ENCODE peak calls at places on chromosomes 4 and X, in nine cellular contexts. W is stomach; U is H7; V is NCI-H2081; K is NCI-H510A; R is dorsolateral prefrontal cortex; D is CD8-positive, alpha-beta T cell; N is NAMALWA; L is activated CD8-positive, alpha-beta memory T cell treated with anti-CD3 and anti-CD28 coated beads, Interleukin-2, amount 50 U/mL, for 4 hours. T is an unnamed sample.

GRCh38 chr4:1997712-1998111 is 11.1 kb downstream of the NELFA start:
- DNase-seq in R (no peak), D (no peak), L (no peak), U (no peak), N (no peak), W (no peak), K (no peak), V (no peak), T (no peak)

GRCh38 chr4:182898479-182898799 is 18.7 kb downstream of the DCTD start:
- DNase-seq in K (no peak), W (no peak), R (no peak), N (no peak), V (no peak), U (no peak), D (no peak), L (no peak), T (no peak)

GRCh38 chr4:24419147-24420034 is 165.0 kb downstream of the DHX15 start:
- DNase-seq in L (peak), K (no peak), V (peak), U (peak), W (peak), D (peak), R (peak), N (peak), T (peak)

GRCh38 chr4:3670521-3671519 is 95.4 kb upstream of the ADRA2C start:
- DNase-seq in W (no peak), U (peak), L (no peak), R (no peak), N (no peak), D (no peak), K (no peak), V (no peak), T (no peak)

GRCh38 chrX:81261576-81261975 is 59.7 kb downstream of the SH3BGRL start:
- DNase-seq in D (no peak), W (no peak), L (no peak), N (no peak), R (no peak), U (no peak), K (no peak), V (no peak), T (no peak)

GRCh38 chr4:3792813-3793212 is 26.6 kb downstream of the ADRA2C start:
- DNase-seq in U (peak), V (no peak), L (no peak), N (peak), R (no peak), K (no peak), W (no peak), D (no peak), T (no peak)

GRCh38 chr4:54473077-54473545 is 184.6 kb upstream of the KIT start:
- DNase-seq in L (no peak), N (no peak), U (no peak), K (peak), V (peak), R (no peak), D (no peak), W (peak), T (no peak)

GRCh38 chrX:13652256-13653021 is 502 bp upstream of the TCEANC start:
- DNase-seq in L (no peak), U (no peak), V (no peak), R (no peak), N (no peak), W (no peak), K (no peak), D (no peak), T (no peak)

GRCh38 chrX:17923546-17923945 is 62.4 kb upstream of the RAI2 start:
- DNase-seq in W (no peak), D (no peak), V (no peak), K (no peak), U (no peak), R (no peak), L (no peak), N (peak), T (no peak)

GRCh38 chrX:151030845-151031244 is 47.7 kb downstream of the HMGB3 start:
- DNase-seq in D (no peak), L (no peak), K (no peak), V (no peak), N (no peak), U (no peak), W (no peak), R (no peak), T (no peak)

GRCh38 chrX:129980043-129980442 is 2.4 kb upstream of the BCORL1 start:
- DNase-seq in W (peak), V (no peak), K (no peak), N (no peak), U (peak), L (peak), R (no peak), D (no peak), T (no peak)

GRCh38 chrX:140229187-140229586 is 263.9 kb upstream of the CXorf66 start:
- DNase-seq in N (no peak), V (no peak), R (no peak), D (no peak), L (no peak), W (no peak), U (peak), K (no peak), T (no peak)

GRCh38 chr4:107740950-107741701 is 21.1 kb upstream of the PAPSS1 start:
- DNase-seq in K (no peak), D (no peak), V (no peak), L (no peak), U (no peak), W (no peak), N (no peak), R (no peak), T (no peak)

GRCh38 chrX:42624524-42624923 is 153.4 kb downstream of the PPP1R2C start:
- DNase-seq in W (no peak), K (no peak), N (no peak), U (no peak), R (no peak), D (no peak), L (no peak), V (no peak), T (no peak)

GRCh38 chr4:19657856-19658255 is 593.8 kb upstream of the SLIT2 start:
- DNase-seq in D (no peak), L (no peak), V (no peak), K (no peak), R (no peak), U (no peak), N (no peak), W (no peak), T (no peak)

GRCh38 chr4:95548738-95549245 is at the start of gene UNC5C:
- DNase-seq in L (no peak), K (no peak), D (no peak), R (no peak), W (peak), V (peak), N (no peak), U (peak), T (no peak)

GRCh38 chr4:7769936-7770674 is 169.6 kb downstream of the AFAP1 start:
- DNase-seq in U (peak), K (no peak), N (no peak), V (no peak), D (no peak), R (no peak), L (no peak), W (no peak), T (no peak)

GRCh38 chr4:38310446-38311043 is 350.3 kb downstream of the PTTG2 start:
- DNase-seq in D (peak), V (no peak), R (no peak), N (peak), K (no peak), U (no peak), L (peak), W (no peak), T (no peak)

GRCh38 chr4:157141976-157142375 is 66.0 kb downstream of the GLRB start:
- DNase-seq in L (no peak), U (no peak), W (no peak), N (no peak), D (no peak), R (no peak), V (no peak), K (no peak), T (no peak)

GRCh38 chrX:107454302-107454701 is 4.8 kb downstream of the FRMPD3 start:
- DNase-seq in V (no peak), K (no peak), N (no peak), R (no peak), W (no peak), L (no peak), U (no peak), D (no peak), T (no peak)

GRCh38 chr4:80540785-80541469 is 205.4 kb downstream of the CFAP299 start:
- DNase-seq in D (no peak), U (no peak), V (no peak), R (no peak), K (no peak), L (no peak), W (no peak), N (peak), T (no peak)

GRCh38 chrX:53290441-53291041 is 9.2 kb upstream of the IQSEC2 start:
- DNase-seq in K (no peak), L (no peak), R (no peak), U (no peak), N (no peak), W (no peak), V (no peak), D (no peak), T (no peak)

GRCh38 chrX:131778269-131779218 is 234.7 kb downstream of the OR13H1 start:
- DNase-seq in D (no peak), R (peak), K (no peak), V (peak), N (no peak), L (peak), W (peak), U (no peak), T (no peak)

GRCh38 chr4:72302981-72303704 is 265.9 kb downstream of the ADAMTS3 start:
- DNase-seq in W (peak), R (no peak), V (peak), K (no peak), U (peak), D (peak), N (peak), L (peak), T (no peak)

GRCh38 chr4:122666527-122667245 is 45.8 kb upstream of the IL21 start:
- DNase-seq in U (no peak), D (no peak), K (no peak), L (no peak), R (no peak), V (no peak), W (no peak), N (no peak), T (no peak)

GRCh38 chr4:106795326-106795725 is 240.8 kb downstream of the DKK2 start:
- DNase-seq in D (no peak), N (no peak), W (no peak), K (no peak), R (no peak), V (no peak), L (no peak), U (no peak), T (no peak)

GRCh38 chr4:88059781-88060180 is 52.3 kb downstream of the PKD2 start:
- DNase-seq in N (no peak), L (no peak), D (no peak), V (no peak), W (no peak), K (no peak), R (no peak), U (no peak), T (no peak)

GRCh38 chrX:101203782-101204351 is 15.7 kb upstream of the DRP2 start:
- DNase-seq in N (no peak), V (no peak), D (no peak), K (no peak), U (no peak), W (no peak), L (no peak), R (no peak), T (no peak)